ENCODE peak calls at places on chromosomes 5 and 9, in five cellular contexts. R is Panc1, Z is aorta, L is thyroid gland, H is HepG2. E is an unnamed sample.
A peak's percentile ranks its signal among the peaks of the same experiment; 100 is the strongest.

GRCh38 chr5:151570512-151571269 is 20.4 kb downstream of the FAT2 start:
- DNase-seq in H (no peak), Z (no peak), L (peak; percentile 91), R (no peak), E (no peak)

GRCh38 chr5:128146671-128147070 is 63.1 kb downstream of the SLC12A2 start:
- DNase-seq in R (no peak), Z (no peak), L (no peak), H (no peak), E (no peak)

GRCh38 chr9:2787065-2787464 is 56.8 kb downstream of the PUM3 start:
- DNase-seq in Z (no peak), R (no peak), H (no peak), L (no peak), E (no peak)

GRCh38 chr9:134553061-134553891 is 88.3 kb upstream of the COL5A1 start:
- DNase-seq in L (peak; percentile 15), H (no peak), R (no peak), Z (peak; percentile 71), E (no peak)

GRCh38 chr5:92715946-92716345 is 865.1 kb downstream of the NR2F1-AS1 start:
- DNase-seq in R (no peak), L (no peak), Z (no peak), H (no peak), E (no peak)

GRCh38 chr9:125495137-125496119 is 211.6 kb downstream of the MAPKAP1 start:
- DNase-seq in L (no peak), H (no peak), Z (no peak), R (peak; percentile 10), E (no peak)

GRCh38 chr5:152622628-152623027 is 217.5 kb upstream of the NMUR2 start:
- DNase-seq in Z (no peak), L (peak; percentile 87), H (no peak), R (no peak), E (no peak)

GRCh38 chr5:60533789-60534188 is 166.2 kb downstream of the DEPDC1B start:
- DNase-seq in L (no peak), R (no peak), H (no peak), Z (no peak), E (no peak)

GRCh38 chr9:38068866-38069628 is at the start of gene SHB:
- DNase-seq in L (peak; percentile 82), Z (peak; percentile 94), H (peak; percentile 56), R (no peak), E (peak; percentile 64)

GRCh38 chr9:123679330-123679987 is 250.5 kb downstream of the DENND1A start:
- DNase-seq in L (peak; percentile 23), R (no peak), Z (no peak), H (peak; percentile 88), E (no peak)

GRCh38 chr5:110968246-110969005 is 103.1 kb upstream of the TSLP start:
- DNase-seq in L (no peak), Z (no peak), H (no peak), R (peak; percentile 57), E (no peak)

GRCh38 chr5:4700886-4701285 is 439.2 kb upstream of the ADAMTS16 start:
- DNase-seq in H (no peak), R (no peak), Z (no peak), L (no peak), E (no peak)

DNA sequence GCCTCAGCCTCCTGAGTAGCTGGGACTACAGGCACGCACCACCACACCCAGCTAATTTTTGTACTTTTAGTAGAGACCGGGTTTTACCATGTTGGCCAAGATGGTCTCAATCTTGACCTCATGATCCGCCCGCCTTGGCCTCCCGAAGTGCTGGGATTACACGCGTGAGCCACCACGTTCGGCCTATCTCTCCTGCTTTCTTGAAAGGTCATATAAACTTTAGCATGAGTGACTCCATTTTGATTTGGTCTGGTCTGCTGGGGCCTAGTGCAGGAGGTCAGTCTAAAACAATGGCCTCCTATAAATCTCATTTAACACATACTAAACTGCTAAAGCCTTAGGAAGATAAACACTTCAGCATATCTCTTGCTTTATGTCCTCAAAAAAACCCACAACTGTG is 50.6 kb upstream of the GLDC start:
- DNase-seq in Z (no peak), R (no peak), L (no peak), H (no peak), E (no peak)
- H3K9me3 ChIP-seq in Z (no peaks in the 10 kb centered on the region), R (no peaks in the 10 kb centered on the region), L (no peaks in the 10 kb centered on the region), H (no peaks in the 10 kb centered on the region), E (no peaks in the 10 kb centered on the region)

GRCh38 chr9:98128316-98128715 is 9.3 kb upstream of the TRIM14 start:
- DNase-seq in Z (peak; percentile 62), R (no peak), L (no peak), H (no peak), E (no peak)

GRCh38 chr9:98132158-98132557 is 13.1 kb upstream of the TRIM14 start:
- DNase-seq in H (no peak), R (no peak), L (no peak), Z (no peak), E (no peak)

GRCh38 chr9:98130576-98131228 is 11.7 kb upstream of the TRIM14 start:
- DNase-seq in R (no peak), L (no peak), H (no peak), Z (no peak), E (no peak)

GRCh38 chr9:98127226-98127625 is 8.2 kb upstream of the TRIM14 start:
- DNase-seq in H (no peak), R (no peak), Z (no peak), L (no peak), E (no peak)

GRCh38 chr9:98129451-98129881 is 10.4 kb upstream of the TRIM14 start:
- DNase-seq in Z (no peak), R (no peak), H (no peak), L (no peak), E (no peak)
- H3K36me3 ChIP-seq in Z (no peaks in the 10 kb centered on the region), R (no peaks in the 10 kb centered on the region), H (peaks cover 15% of the 10 kb centered on the region), L (no peaks in the 10 kb centered on the region), E (no peaks in the 10 kb centered on the region)

GRCh38 chr5:73435640-73436534 is 12.7 kb downstream of the FOXD1 start:
- DNase-seq in R (no peak), H (no peak), Z (no peak), L (no peak), E (no peak)

GRCh38 chr5:73434921-73435320 is 13.7 kb downstream of the FOXD1 start:
- DNase-seq in Z (no peak), R (no peak), L (no peak), H (no peak), E (no peak)

GRCh38 chr5:73437126-73438047 is 11.2 kb downstream of the FOXD1 start:
- DNase-seq in Z (peak; percentile 89), L (no peak), H (no peak), R (no peak), E (peak; percentile 78)

GRCh38 chr5:73438048-73438896 is 10.3 kb downstream of the FOXD1 start:
- DNase-seq in L (no peak), R (no peak), Z (no peak), H (no peak), E (no peak)

DNA sequence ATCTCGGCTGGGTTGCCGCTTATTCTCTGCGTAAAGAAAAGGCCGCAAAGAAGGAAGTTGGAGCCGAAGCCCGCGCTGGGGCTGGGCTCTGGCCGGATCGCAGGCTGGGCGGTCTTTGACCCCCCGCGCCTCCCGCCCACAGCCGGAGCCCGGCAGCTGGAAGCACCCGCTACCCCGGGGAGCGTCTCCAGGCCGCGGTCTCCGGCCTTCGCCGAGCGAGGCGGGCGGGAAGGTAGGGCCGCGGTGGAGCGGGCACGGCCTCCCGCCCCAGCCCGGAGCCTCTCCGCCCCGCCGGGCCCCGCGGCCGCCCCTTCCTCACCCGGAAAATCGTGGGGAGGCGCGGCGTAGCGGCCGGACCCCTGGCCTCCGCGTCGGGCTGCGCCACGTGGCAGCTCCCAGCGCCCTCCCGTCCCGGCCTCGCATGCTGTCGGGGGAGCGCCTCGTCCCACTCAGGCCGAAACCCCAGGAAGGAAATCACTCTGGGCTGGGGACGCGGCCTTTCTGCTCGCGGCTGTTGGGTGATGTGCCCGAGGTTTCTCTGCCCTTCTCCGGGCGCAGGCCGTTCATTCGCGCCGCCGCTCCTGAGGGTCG is 11.9 kb downstream of the FOXD1 start:
- DNase-seq in L (no peak), Z (no peak), H (no peak), R (no peak), E (no peak)
- H3K27me3 ChIP-seq in L (peaks cover 63% of the 10 kb centered on the region), Z (no peaks in the 10 kb centered on the region), H (peaks cover 5% of the 10 kb centered on the region), R (no peaks in the 10 kb centered on the region), E (no peaks in the 10 kb centered on the region)

GRCh38 chr5:141272906-141273305 is 27.7 kb downstream of the PCDHB15 start:
- DNase-seq in R (no peak), Z (no peak), H (no peak), L (no peak), E (peak; percentile 2)

DNA sequence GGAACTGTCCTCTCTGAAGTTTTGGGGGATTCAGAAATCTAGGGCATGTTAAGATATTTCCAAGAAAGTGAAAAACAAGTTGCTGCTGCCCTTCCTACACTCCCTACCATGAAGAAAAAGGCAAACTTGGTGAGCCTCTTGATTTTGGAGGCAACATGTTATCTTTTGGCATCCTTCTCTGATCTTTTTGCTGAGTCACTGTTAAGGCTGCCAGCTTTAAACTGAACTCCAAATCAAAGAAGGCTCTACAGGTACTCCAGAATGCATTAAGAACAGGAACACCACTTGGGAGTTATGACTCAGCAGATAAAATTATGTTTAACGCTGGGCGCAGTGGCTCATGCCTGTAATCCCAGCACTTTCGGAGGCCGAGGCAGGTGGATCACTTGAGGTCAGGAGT is 24.0 kb downstream of the PCDHB15 start:
- DNase-seq in Z (no peak), H (no peak), L (no peak), R (no peak), E (no peak)
- H3K9me3 ChIP-seq in Z (peaks cover 29% of the 10 kb centered on the region), H (peaks cover 95% of the 10 kb centered on the region), L (no peaks in the 10 kb centered on the region), R (peaks cover 64% of the 10 kb centered on the region), E (peaks cover 15% of the 10 kb centered on the region)

GRCh38 chr9:131434673-131435072 is 40.8 kb downstream of the PRRC2B start:
- DNase-seq in Z (no peak), R (no peak), H (no peak), L (no peak), E (no peak)
- H3K36me3 ChIP-seq in Z (no peaks in the 10 kb centered on the region), R (peaks cover 14% of the 10 kb centered on the region), H (peaks cover 42% of the 10 kb centered on the region), L (peaks cover 59% of the 10 kb centered on the region), E (peaks cover 73% of the 10 kb centered on the region)

DNA sequence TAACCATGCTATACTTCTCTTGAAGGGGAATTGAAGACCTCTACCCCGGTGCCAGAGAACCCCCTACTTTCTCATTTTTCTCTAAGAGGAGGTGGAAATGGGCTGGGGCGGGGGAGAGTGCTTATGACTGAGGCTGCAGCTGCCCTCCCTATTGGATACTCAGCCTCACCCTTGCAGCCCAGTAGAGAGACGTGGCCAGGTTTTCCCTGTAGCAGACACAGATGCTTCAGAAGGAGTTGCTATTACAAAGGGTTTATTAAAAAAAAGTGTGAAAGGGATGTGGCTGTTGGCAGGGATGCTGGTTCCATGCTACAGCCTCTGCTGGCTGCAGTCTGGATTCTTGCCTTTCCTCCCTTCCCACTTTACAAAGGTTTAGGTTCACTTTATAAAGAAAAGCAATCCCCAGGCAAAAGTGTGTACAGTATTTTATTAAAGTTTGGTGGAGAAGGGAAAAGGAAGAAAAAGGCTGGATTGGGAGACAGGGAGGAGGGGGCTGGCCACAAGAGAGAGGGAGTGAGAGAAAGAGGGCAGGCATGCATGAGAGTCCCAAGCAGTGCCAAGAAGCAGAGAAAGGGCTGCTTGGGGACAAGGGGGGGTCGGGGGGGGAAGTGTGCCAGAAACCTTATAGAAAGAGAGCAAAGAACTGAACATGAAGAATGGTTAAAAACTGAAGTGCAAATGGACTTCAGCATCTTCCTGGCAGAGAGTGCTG is 29.5 kb upstream of the NFIB start:
- DNase-seq in H (no peak), Z (no peak), R (no peak), L (peak; percentile 3), E (peak; percentile 35)
- H3K27me3 ChIP-seq in H (peaks cover 8% of the 10 kb centered on the region), Z (no peaks in the 10 kb centered on the region), R (no peaks in the 10 kb centered on the region), L (no peaks in the 10 kb centered on the region), E (peaks cover 50% of the 10 kb centered on the region)

E was measured in MG63.